ENCODE peak calls at places on chromosomes 11 and 22, in nine cellular contexts. M, X, U, Y, J, I, L, H and V are unnamed samples.

GRCh38 chr11:134380229-134380628 is 31.8 kb downstream of the B3GAT1 start:
- DNase-seq in L (no peak), U (no peak), X (no peak), H (no peak), J (no peak), M (no peak), I (no peak), Y (no peak), V (no peak)

GRCh38 chr11:1792461-1792860 is 28.7 kb upstream of the CTSD start:
- DNase-seq in X (no peak), H (no peak), I (no peak), M (no peak), U (no peak), L (no peak), J (no peak), Y (no peak), V (no peak)

GRCh38 chr11:117199061-117199915 is at the start of gene TAGLN:
- DNase-seq in U (no peak), J (no peak), M (no peak), Y (peak), X (peak), H (no peak), L (no peak), I (no peak), V (no peak)

GRCh38 chr11:57903011-57903410 is 120.7 kb upstream of the OR9Q1 start:
- DNase-seq in X (no peak), M (no peak), U (no peak), I (no peak), H (no peak), Y (no peak), L (no peak), J (no peak), V (no peak)

GRCh38 chr11:2902784-2903671 is 17.5 kb upstream of the CDKN1C start:
- DNase-seq in H (no peak), Y (no peak), M (no peak), U (no peak), X (peak), J (no peak), L (no peak), I (no peak), V (no peak)

GRCh38 chr22:23772315-23773246 is at the start of gene MMP11:
- DNase-seq in J (no peak), Y (no peak), M (no peak), H (peak), X (no peak), I (peak), U (peak), L (no peak), V (no peak)

GRCh38 chr11:34585870-34586654 is 34.8 kb upstream of the EHF start:
- DNase-seq in H (no peak), M (no peak), U (no peak), X (peak), I (no peak), J (peak), L (peak), Y (no peak), V (no peak)

GRCh38 chr11:95375881-95376280 is 144.9 kb upstream of the SESN3 start:
- DNase-seq in M (no peak), I (no peak), L (no peak), U (no peak), Y (peak), J (peak), H (no peak), X (no peak), V (no peak)

GRCh38 chr11:854601-855342 is 12.1 kb downstream of the TSPAN4 start:
- DNase-seq in U (no peak), X (no peak), M (no peak), L (no peak), J (no peak), Y (no peak), I (no peak), H (no peak), V (no peak)

GRCh38 chr11:134841411-134841810 is 429.4 kb upstream of the B3GAT1 start:
- DNase-seq in X (no peak), H (no peak), I (no peak), L (no peak), Y (no peak), J (no peak), M (no peak), U (no peak), V (no peak)

GRCh38 chr22:36384766-36385400 is 2.9 kb downstream of the MYH9 start:
- DNase-seq in L (no peak), U (peak), Y (no peak), X (no peak), J (no peak), H (peak), I (no peak), M (no peak), V (no peak)

GRCh38 chr11:14290422-14290821 is 68.6 kb downstream of the RRAS2 start:
- DNase-seq in U (no peak), J (no peak), X (no peak), Y (no peak), M (no peak), L (no peak), I (no peak), H (no peak), V (no peak)

GRCh38 chr11:108624196-108624925 is 30.8 kb upstream of the EXPH5 start:
- DNase-seq in U (no peak), J (no peak), M (no peak), I (no peak), X (no peak), Y (no peak), H (no peak), L (no peak), V (no peak)

GRCh38 chr11:57482782-57483569 is 22.6 kb downstream of the RTN4RL2 start:
- DNase-seq in U (peak), X (no peak), M (no peak), I (peak), L (no peak), J (no peak), H (peak), Y (no peak), V (no peak)

GRCh38 chr11:67367836-67368227 is 5.6 kb downstream of the CLCF1 start:
- DNase-seq in H (no peak), X (no peak), J (no peak), I (no peak), L (no peak), M (no peak), U (no peak), Y (no peak), V (no peak)

GRCh38 chr22:40560994-40561515 is 75.5 kb downstream of the MRTFA start:
- DNase-seq in X (no peak), J (no peak), U (no peak), L (no peak), Y (no peak), I (no peak), H (no peak), M (no peak), V (no peak)